ENCODE peak calls at places on chromosome 10, in seven cellular contexts. One of them, this sample, is unnamed. For H3K36me3, the result is how much of the 10 kb centered on the place peaks cover.

GRCh38 chr10:16470747-16471146 is 33.9 kb downstream of the PTER start:
- DNase-seq in prostate gland: no peak
- DNase-seq in small intestine: no peak
- DNase-seq in GM23338: no peak
- DNase-seq in colonic mucosa: no peak
- DNase-seq in GM23248: no peak
- DNase-seq in sigmoid colon: no peak
- DNase-seq in this sample: no peak

GRCh38 chr10:16776896-16777295 is 40.3 kb downstream of the RSU1 start:
- DNase-seq in prostate gland: no peak
- DNase-seq in sigmoid colon: no peak
- DNase-seq in GM23248: peak
- DNase-seq in colonic mucosa: no peak
- DNase-seq in small intestine: no peak
- DNase-seq in GM23338: no peak
- DNase-seq in this sample: no peak

GRCh38 chr10:124909563-124909962 is 32.4 kb upstream of the ZRANB1 start:
- DNase-seq in sigmoid colon: no peak
- DNase-seq in colonic mucosa: no peak
- DNase-seq in GM23338: no peak
- DNase-seq in prostate gland: no peak
- DNase-seq in GM23248: no peak
- DNase-seq in small intestine: peak
- DNase-seq in this sample: no peak

GRCh38 chr10:12337407-12337806 is 11.9 kb upstream of the CAMK1D start:
- DNase-seq in GM23248: peak
- DNase-seq in prostate gland: no peak
- DNase-seq in GM23338: no peak
- DNase-seq in colonic mucosa: no peak
- DNase-seq in sigmoid colon: no peak
- DNase-seq in small intestine: no peak
- DNase-seq in this sample: peak

GRCh38 chr10:3785849-3786290 is 861 bp upstream of the KLF6 start:
- DNase-seq in sigmoid colon: peak
- DNase-seq in GM23248: peak
- DNase-seq in colonic mucosa: peak
- DNase-seq in GM23338: peak
- DNase-seq in small intestine: no peak
- DNase-seq in prostate gland: no peak
- DNase-seq in this sample: no peak

GRCh38 chr10:70227548-70228320 is 5.5 kb downstream of the PPA1 start:
- DNase-seq in colonic mucosa: peak
- DNase-seq in sigmoid colon: no peak
- DNase-seq in GM23248: no peak
- DNase-seq in GM23338: no peak
- DNase-seq in small intestine: peak
- DNase-seq in prostate gland: no peak
- DNase-seq in this sample: no peak

GRCh38 chr10:86348321-86349210 is 18.0 kb downstream of the GRID1 start:
- DNase-seq in GM23248: no peak
- DNase-seq in sigmoid colon: peak
- DNase-seq in GM23338: peak
- DNase-seq in small intestine: no peak
- DNase-seq in colonic mucosa: no peak
- DNase-seq in prostate gland: no peak
- DNase-seq in this sample: no peak

GRCh38 chr10:106609466-106609865 is 555.0 kb downstream of the SORCS1 start:
- DNase-seq in small intestine: no peak
- DNase-seq in GM23248: no peak
- DNase-seq in sigmoid colon: no peak
- DNase-seq in prostate gland: no peak
- DNase-seq in colonic mucosa: no peak
- DNase-seq in GM23338: no peak
- DNase-seq in this sample: no peak

GRCh38 chr10:3651969-3652653 is 132.9 kb downstream of the KLF6 start:
- DNase-seq in GM23248: no peak
- DNase-seq in small intestine: no peak
- DNase-seq in prostate gland: no peak
- DNase-seq in colonic mucosa: no peak
- DNase-seq in GM23338: no peak
- DNase-seq in sigmoid colon: no peak
- DNase-seq in this sample: no peak

GRCh38 chr10:124589491-124590006 is 127.9 kb downstream of the LHPP start:
- DNase-seq in GM23248: peak
- DNase-seq in sigmoid colon: no peak
- DNase-seq in GM23338: no peak
- DNase-seq in colonic mucosa: no peak
- DNase-seq in small intestine: no peak
- DNase-seq in prostate gland: peak
- DNase-seq in this sample: no peak

GRCh38 chr10:17819836-17820235 is 10.7 kb downstream of the MRC1 start:
- DNase-seq in GM23338: no peak
- DNase-seq in sigmoid colon: no peak
- DNase-seq in prostate gland: no peak
- DNase-seq in colonic mucosa: no peak
- DNase-seq in small intestine: no peak
- DNase-seq in GM23248: no peak
- DNase-seq in this sample: no peak

GRCh38 chr10:59175538-59176240 is 754 bp upstream of the PHYHIPL start:
- DNase-seq in GM23338: peak
- DNase-seq in sigmoid colon: no peak
- DNase-seq in colonic mucosa: no peak
- DNase-seq in small intestine: peak
- DNase-seq in prostate gland: peak
- DNase-seq in GM23248: no peak
- DNase-seq in this sample: no peak

GRCh38 chr10:61822781-61823230 is 78.7 kb upstream of the ARID5B start:
- DNase-seq in small intestine: no peak
- DNase-seq in colonic mucosa: no peak
- DNase-seq in prostate gland: no peak
- DNase-seq in GM23338: no peak
- DNase-seq in sigmoid colon: no peak
- DNase-seq in GM23248: peak
- DNase-seq in this sample: peak

DNA sequence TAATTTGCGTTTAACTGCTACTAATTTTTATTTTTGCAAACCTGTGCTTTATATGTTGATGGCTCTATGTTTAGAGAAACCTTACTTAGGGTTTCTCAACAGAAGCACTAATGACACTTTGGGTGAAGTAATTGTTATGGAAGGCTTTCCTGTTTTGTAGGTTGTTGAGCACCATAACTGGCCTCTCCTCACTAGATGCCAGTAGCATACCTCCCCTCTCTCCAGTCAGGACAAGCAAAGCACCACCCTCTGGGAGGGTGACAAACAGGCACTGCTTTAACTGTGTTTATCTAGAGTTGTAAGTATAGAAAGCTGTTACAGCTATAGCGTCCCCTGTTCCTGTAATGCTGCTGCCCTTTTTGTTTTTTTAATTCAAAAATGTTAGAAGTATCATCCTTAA is 60.9 kb downstream of the WAC start:
- DNase-seq in GM23248: no peak
- DNase-seq in GM23338: peak
- DNase-seq in colonic mucosa: no peak
- DNase-seq in small intestine: no peak
- DNase-seq in sigmoid colon: no peak
- DNase-seq in prostate gland: no peak
- DNase-seq in this sample: no peak
- H3K36me3 ChIP-seq in GM23248: half or more
- H3K36me3 ChIP-seq in GM23338: under half
- H3K36me3 ChIP-seq in colonic mucosa: under half
- H3K36me3 ChIP-seq in small intestine: under half
- H3K36me3 ChIP-seq in sigmoid colon: under half
- H3K36me3 ChIP-seq in prostate gland: under half
- H3K36me3 ChIP-seq in this sample: under half

GRCh38 chr10:110597476-110597875 is 30.0 kb downstream of the SMC3 start:
- DNase-seq in GM23338: no peak
- DNase-seq in small intestine: no peak
- DNase-seq in sigmoid colon: no peak
- DNase-seq in GM23248: no peak
- DNase-seq in colonic mucosa: no peak
- DNase-seq in prostate gland: no peak
- DNase-seq in this sample: no peak

DNA sequence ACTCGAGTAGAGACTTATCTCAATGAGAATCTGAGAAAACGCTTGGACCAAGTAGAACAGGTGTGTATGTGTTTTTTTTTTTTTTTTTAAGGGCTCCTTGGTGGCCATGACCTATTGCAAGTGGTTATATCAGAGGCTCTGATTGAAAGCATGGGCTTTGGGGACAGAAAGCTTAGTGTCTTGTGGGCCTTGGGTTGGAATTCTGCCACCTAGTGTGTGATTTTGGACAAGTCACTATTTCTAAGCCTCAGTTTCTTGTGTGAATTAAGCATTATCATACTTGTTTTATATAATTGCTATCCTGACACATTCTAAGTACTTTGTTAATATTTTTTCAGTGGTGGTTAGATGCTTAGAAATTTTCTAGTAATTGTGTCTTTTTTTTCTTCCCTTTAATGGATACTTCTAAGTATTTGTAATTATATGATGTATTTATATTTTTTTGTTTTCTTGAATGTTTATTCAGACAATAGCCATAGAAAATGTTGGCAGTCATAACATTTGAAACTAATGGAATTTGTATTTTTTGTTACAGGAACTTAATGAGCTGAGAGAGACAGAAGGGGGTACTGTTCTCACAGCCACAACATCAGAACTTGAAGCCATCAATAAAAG is 33.1 kb downstream of the SMC3 start:
- DNase-seq in small intestine: peak
- DNase-seq in GM23248: peak
- DNase-seq in sigmoid colon: no peak
- DNase-seq in colonic mucosa: no peak
- DNase-seq in GM23338: peak
- DNase-seq in prostate gland: no peak
- DNase-seq in this sample: peak
- H3K36me3 ChIP-seq in small intestine: under half
- H3K36me3 ChIP-seq in GM23248: half or more
- H3K36me3 ChIP-seq in sigmoid colon: under half
- H3K36me3 ChIP-seq in colonic mucosa: under half
- H3K36me3 ChIP-seq in GM23338: half or more
- H3K36me3 ChIP-seq in prostate gland: under half
- H3K36me3 ChIP-seq in this sample: under half

DNA sequence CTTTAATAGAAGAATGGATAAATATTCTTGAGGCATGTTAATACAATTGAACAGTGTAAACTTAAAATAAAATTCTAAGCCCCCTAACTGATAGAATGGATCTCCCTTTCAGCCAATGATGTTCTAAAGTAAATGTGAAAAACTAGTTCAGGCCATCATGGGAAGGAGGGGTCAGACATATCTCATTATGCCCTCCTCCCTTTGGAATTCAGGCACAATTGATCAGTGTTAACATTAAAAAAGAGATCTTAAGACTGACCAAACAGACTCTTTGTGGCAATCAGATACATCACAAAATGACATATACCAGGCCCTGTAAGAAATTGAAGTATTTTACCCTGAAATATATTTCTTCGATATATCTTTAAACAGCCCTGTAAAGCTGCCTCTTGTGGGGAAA is 683.0 kb upstream of the LRRTM3 start:
- DNase-seq in GM23338: peak
- DNase-seq in colonic mucosa: no peak
- DNase-seq in sigmoid colon: no peak
- DNase-seq in GM23248: no peak
- DNase-seq in prostate gland: no peak
- DNase-seq in small intestine: no peak
- DNase-seq in this sample: no peak
- H3K36me3 ChIP-seq in GM23338: under half
- H3K36me3 ChIP-seq in colonic mucosa: under half
- H3K36me3 ChIP-seq in sigmoid colon: under half
- H3K36me3 ChIP-seq in GM23248: under half
- H3K36me3 ChIP-seq in prostate gland: under half
- H3K36me3 ChIP-seq in small intestine: under half
- H3K36me3 ChIP-seq in this sample: under half

DNA sequence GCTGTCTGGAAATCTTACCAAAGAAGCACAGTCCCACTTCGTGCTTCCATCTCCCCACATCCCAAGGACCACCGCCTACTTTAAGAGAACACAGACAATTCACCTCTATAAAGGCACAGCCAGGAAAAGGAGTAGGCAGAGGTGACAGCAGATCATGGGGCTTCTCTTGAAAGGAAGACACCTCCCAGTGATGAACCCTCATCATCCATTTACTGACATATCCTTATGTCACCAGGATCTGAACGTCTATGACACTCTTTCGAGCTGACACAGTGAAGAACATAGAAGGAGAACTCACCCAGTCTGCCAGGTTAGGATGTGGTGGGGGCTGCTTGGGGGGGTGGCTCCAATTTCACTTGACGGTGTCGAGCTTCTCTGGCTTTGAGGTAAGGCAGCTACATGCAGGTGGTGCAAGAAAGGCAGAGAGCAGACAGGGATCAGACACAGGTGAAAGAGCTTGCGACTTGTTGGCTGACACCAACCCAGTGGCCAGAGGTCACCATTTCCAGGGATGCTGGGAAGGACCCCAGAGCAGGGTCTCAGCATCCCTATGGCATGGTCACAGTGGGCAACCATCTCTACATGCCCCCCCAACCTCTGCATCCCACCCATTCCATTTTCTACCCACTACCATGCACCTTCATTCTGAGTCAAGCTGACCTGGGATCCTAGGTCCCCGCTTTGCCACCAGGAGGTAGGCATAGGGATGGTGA is 67.5 kb downstream of the PRPF18 start:
- DNase-seq in small intestine: no peak
- DNase-seq in colonic mucosa: no peak
- DNase-seq in prostate gland: no peak
- DNase-seq in GM23338: no peak
- DNase-seq in GM23248: no peak
- DNase-seq in sigmoid colon: no peak
- DNase-seq in this sample: no peak
- H3K36me3 ChIP-seq in small intestine: under half
- H3K36me3 ChIP-seq in colonic mucosa: under half
- H3K36me3 ChIP-seq in prostate gland: under half
- H3K36me3 ChIP-seq in GM23338: under half
- H3K36me3 ChIP-seq in GM23248: under half
- H3K36me3 ChIP-seq in sigmoid colon: under half
- H3K36me3 ChIP-seq in this sample: half or more

DNA sequence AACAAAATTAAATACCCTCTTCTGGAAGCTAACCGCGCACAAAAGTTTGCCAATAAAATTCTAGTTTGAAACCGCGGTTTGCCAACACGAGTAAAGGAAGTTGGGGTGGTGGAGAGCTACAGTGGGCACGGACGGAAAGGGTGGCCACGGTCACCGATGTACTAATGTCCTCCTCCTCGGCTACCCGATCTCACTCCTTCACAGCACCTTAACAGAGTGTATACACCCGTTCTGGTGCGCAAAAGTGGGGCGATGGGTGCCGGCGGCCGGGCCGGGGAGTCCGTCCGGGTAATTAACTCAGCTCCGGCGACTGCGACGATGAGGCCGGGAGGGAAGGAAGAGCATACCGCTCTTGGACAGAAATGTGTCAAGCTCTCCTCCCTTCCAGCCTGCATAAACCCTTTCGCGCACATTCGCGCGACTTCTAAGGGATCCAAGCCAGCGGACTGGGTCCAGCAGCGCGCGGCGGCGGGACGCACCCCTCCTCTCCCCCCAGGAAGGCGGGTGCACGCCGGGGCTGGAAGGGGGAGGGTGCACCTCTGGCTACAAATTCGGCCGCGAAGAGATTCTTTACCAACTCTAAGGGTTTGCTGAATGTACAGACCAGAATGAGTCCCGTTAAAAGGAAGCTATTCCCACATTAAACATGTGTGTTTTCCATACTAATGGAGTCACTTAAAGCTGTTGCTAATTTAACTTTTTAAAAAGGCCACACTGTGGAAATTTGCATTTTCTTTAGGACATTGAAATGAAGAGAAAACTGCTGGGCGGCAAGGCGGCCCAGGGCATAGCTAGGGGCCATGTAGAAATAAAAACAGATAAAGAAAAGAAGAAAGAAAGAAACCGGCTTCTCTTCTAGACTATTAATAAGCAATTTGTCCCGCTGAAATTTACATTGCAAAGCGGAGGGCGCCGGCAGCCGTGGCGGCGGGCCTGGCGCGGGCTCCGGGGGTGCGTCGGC is 6.6 kb upstream of the EBF3 start:
- DNase-seq in GM23248: no peak
- DNase-seq in GM23338: no peak
- DNase-seq in prostate gland: no peak
- DNase-seq in sigmoid colon: peak
- DNase-seq in colonic mucosa: no peak
- DNase-seq in small intestine: no peak
- DNase-seq in this sample: no peak
- H3K36me3 ChIP-seq in GM23248: under half
- H3K36me3 ChIP-seq in GM23338: under half
- H3K36me3 ChIP-seq in prostate gland: under half
- H3K36me3 ChIP-seq in sigmoid colon: under half
- H3K36me3 ChIP-seq in colonic mucosa: under half
- H3K36me3 ChIP-seq in small intestine: under half
- H3K36me3 ChIP-seq in this sample: under half